ENCODE peak calls at places on chromosomes 7 and 10, in six cellular contexts. M, O, D, Z, H and X are unnamed samples.

GRCh38 chr7:115014794-115015193 is 92.9 kb downstream of the MDFIC start:
- DNase-seq in M (no peak), O (no peak), D (no peak), Z (no peak), H (no peak), X (no peak)

GRCh38 chr7:144534655-144535395 is 131.3 kb upstream of the NOBOX start:
- DNase-seq in M (no peak), O (no peak), D (no peak), Z (no peak), H (no peak), X (no peak)

GRCh38 chr7:2282185-2282751 is 32.0 kb downstream of the SNX8 start:
- DNase-seq in M (no peak), O (peak), D (no peak), Z (no peak), H (no peak), X (no peak)

GRCh38 chr10:131159771-131160170 is 151.8 kb downstream of the TCERG1L start:
- DNase-seq in M (no peak), O (no peak), D (no peak), Z (no peak), H (no peak), X (no peak)

GRCh38 chr7:80133361-80134104 is 1.1 kb upstream of the GNAI1 start:
- DNase-seq in M (peak), O (no peak), D (no peak), Z (no peak), H (no peak), X (peak)

GRCh38 chr10:129658673-129659072 is 191.6 kb downstream of the MGMT start:
- DNase-seq in M (no peak), O (no peak), D (no peak), Z (no peak), H (no peak), X (no peak)

GRCh38 chr7:71488308-71488707 is 356.4 kb downstream of the GALNT17 start:
- DNase-seq in M (no peak), O (no peak), D (no peak), Z (no peak), H (no peak), X (no peak)

GRCh38 chr7:13155188-13155587 is 467.8 kb downstream of the ARL4A start:
- DNase-seq in M (peak), O (no peak), D (no peak), Z (no peak), H (no peak), X (no peak)

GRCh38 chr10:70132098-70133029 is at the start of gene AIFM2:
- DNase-seq in M (peak), O (peak), D (peak), Z (peak), H (peak), X (peak)

GRCh38 chr7:114141415-114141814 is 222.6 kb upstream of the PPP1R3A start:
- DNase-seq in M (no peak), O (no peak), D (no peak), Z (no peak), H (no peak), X (no peak)

GRCh38 chr10:133266056-133266795 is 10.4 kb downstream of the ADAM8 start:
- DNase-seq in M (no peak), O (no peak), D (no peak), Z (no peak), H (no peak), X (no peak)

GRCh38 chr7:101519324-101520017 is 109.6 kb downstream of the MYL10 start:
- DNase-seq in M (peak), O (peak), D (no peak), Z (no peak), H (no peak), X (no peak)

GRCh38 chr10:104680467-104681401 is 39.6 kb downstream of the SORCS3 start:
- DNase-seq in M (no peak), O (peak), D (no peak), Z (no peak), H (no peak), X (no peak)

GRCh38 chr7:1675673-1676549 is 5.8 kb downstream of the ELFN1 start:
- DNase-seq in M (no peak), O (no peak), D (no peak), Z (no peak), H (no peak), X (no peak)

GRCh38 chr10:102322914-102323313 is 72.6 kb upstream of the NFKB2 start:
- DNase-seq in M (no peak), O (no peak), D (no peak), Z (peak), H (peak), X (no peak)

GRCh38 chr7:102425639-102426267 is 7.6 kb upstream of the ORAI2 start:
- DNase-seq in M (no peak), O (peak), D (peak), Z (peak), H (peak), X (peak)

GRCh38 chr7:129951076-129952011 is 1.4 kb downstream of the UBE2H start:
- DNase-seq in M (no peak), O (peak), D (no peak), Z (no peak), H (no peak), X (no peak)

GRCh38 chr7:2529161-2530075 is 9.8 kb downstream of the LFNG start:
- DNase-seq in M (peak), O (no peak), D (peak), Z (peak), H (peak), X (no peak)

GRCh38 chr7:140079121-140079536 is 16.4 kb upstream of the PARP12 start:
- DNase-seq in M (peak), O (peak), D (no peak), Z (no peak), H (no peak), X (no peak)

GRCh38 chr7:8433477-8434289 is at the start of gene NXPH1:
- DNase-seq in M (no peak), O (peak), D (no peak), Z (no peak), H (no peak), X (peak)